ENCODE peak calls at places on chromosomes 5 and 9, in six cellular contexts. W, U, K, Q, C and Z are unnamed samples.
A peak's percentile ranks its signal among the peaks of the same experiment; 100 is the strongest.

GRCh38 chr5:53418844-53419243 is 61.6 kb upstream of the FST start:
- DNase-seq in K (no peak), C (no peak), W (no peak), Q (no peak), U (peak; percentile 96), Z (no peak)

GRCh38 chr5:149063017-149063687 is at the start of gene SH3TC2:
- DNase-seq in Q (peak; percentile 54), C (peak; percentile 82), W (no peak), U (peak; percentile 57), K (no peak), Z (no peak)

GRCh38 chr9:70525553-70525952 is 111.1 kb upstream of the KLF9 start:
- DNase-seq in C (no peak), K (no peak), U (peak; percentile 21), W (no peak), Q (no peak), Z (no peak)

GRCh38 chr5:169299651-169300467 is 1.1 kb downstream of the SLIT3 start:
- DNase-seq in Q (no peak), C (peak; percentile 32), K (no peak), W (peak; percentile 82), U (peak; percentile 37), Z (no peak)

GRCh38 chr9:88528356-88528755 is 6.6 kb upstream of the NXNL2 start:
- DNase-seq in U (no peak), Q (no peak), C (no peak), K (no peak), W (no peak), Z (no peak)

GRCh38 chr9:137774775-137775386 is 102.7 kb upstream of the CACNA1B start:
- DNase-seq in C (no peak), U (no peak), K (no peak), Q (no peak), W (no peak), Z (no peak)

GRCh38 chr5:90504743-90505142 is 24.6 kb downstream of the LYSMD3 start:
- DNase-seq in U (peak; percentile 25), C (no peak), Q (no peak), W (no peak), K (no peak), Z (no peak)

GRCh38 chr5:118968925-118969375 is 19.4 kb downstream of the DTWD2 start:
- DNase-seq in C (peak; percentile 27), U (peak; percentile 35), Q (no peak), W (no peak), K (no peak), Z (no peak)

GRCh38 chr9:111034573-111035539 is 3.4 kb downstream of the LPAR1 start:
- DNase-seq in C (no peak), U (no peak), K (no peak), Q (no peak), W (no peak), Z (no peak)

GRCh38 chr9:132283863-132284262 is 70.9 kb downstream of the SETX start:
- DNase-seq in K (no peak), C (no peak), W (no peak), Q (no peak), U (peak; percentile 70), Z (no peak)

GRCh38 chr9:125428060-125428481 is 166.4 kb downstream of the GAPVD1 start:
- DNase-seq in U (no peak), Q (no peak), K (no peak), C (peak; percentile 33), W (no peak), Z (no peak)

GRCh38 chr5:98975682-98976407 is 47.0 kb upstream of the CHD1 start:
- DNase-seq in U (no peak), K (no peak), C (no peak), Q (no peak), W (no peak), Z (no peak)
- TF ChIP-seq CTCF in U (no peak), K (no peak), C (no peak), Q (no peak), W (no peak), Z (no peak)

GRCh38 chr5:23740029-23740428 is 232.6 kb downstream of the PRDM9 start:
- DNase-seq in W (no peak), U (no peak), C (no peak), Q (no peak), K (no peak), Z (no peak)

GRCh38 chr5:23742701-23743100 is 235.3 kb downstream of the PRDM9 start:
- DNase-seq in C (no peak), Q (no peak), U (no peak), K (no peak), W (no peak), Z (no peak)
- TF ChIP-seq CTCF in C (no peak), Q (no peak), U (no peak), K (no peak), W (no peak), Z (peak; percentile 20)

GRCh38 chr9:108860354-108860753 is 1.7 kb upstream of the ACTL7A start:
- DNase-seq in K (no peak), U (no peak), W (no peak), Q (no peak), C (no peak), Z (no peak)

GRCh38 chr9:108861997-108862396 is at the start of gene ACTL7A:
- DNase-seq in U (no peak), K (no peak), C (no peak), Q (no peak), W (no peak), Z (no peak)

GRCh38 chr9:108860764-108861163 is 1.3 kb upstream of the ACTL7A start:
- DNase-seq in C (no peak), Q (no peak), K (no peak), U (no peak), W (no peak), Z (no peak)

GRCh38 chr9:108861464-108861863 is 602 bp upstream of the ACTL7A start:
- DNase-seq in W (no peak), K (no peak), U (no peak), C (no peak), Q (no peak), Z (no peak)

GRCh38 chr9:108859459-108860114 is 2.5 kb upstream of the ACTL7A start:
- DNase-seq in W (no peak), Q (no peak), K (no peak), C (no peak), U (peak; percentile 5), Z (no peak)
- TF ChIP-seq CTCF in W (no peak), Q (no peak), K (no peak), C (no peak), U (no peak), Z (no peak)

DNA sequence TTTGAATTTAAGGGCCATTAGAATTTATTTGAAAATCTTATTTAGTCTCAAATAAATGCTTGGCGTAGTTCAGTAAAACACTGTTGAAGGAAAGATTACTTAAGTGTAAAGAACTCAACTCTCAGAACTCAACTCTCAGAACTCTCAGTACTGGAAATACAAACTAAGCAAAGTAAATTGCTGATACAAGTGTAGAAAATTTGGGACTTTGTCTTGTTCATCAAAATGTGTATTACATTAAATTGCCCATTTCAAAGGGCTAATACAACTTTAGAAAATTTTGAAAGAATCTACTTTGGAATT is 99.4 kb downstream of the CSNK1G3 start:
- DNase-seq in K (no peak), C (no peak), W (no peak), U (no peak), Q (no peak), Z (no peak)
- TF ChIP-seq CTCF in K (no peak), C (no peak), W (no peak), U (no peak), Q (peak; percentile 1), Z (no peak)

GRCh38 chr5:178460598-178461425 is 129.4 kb downstream of the COL23A1 start:
- DNase-seq in K (peak; percentile 82), U (no peak), Q (peak; percentile 70), W (peak; percentile 82), C (peak; percentile 86), Z (no peak)
- TF ChIP-seq CTCF in K (peak; percentile 70), U (peak; percentile 50), Q (peak; percentile 81), W (peak; percentile 79), C (peak; percentile 93), Z (peak; percentile 85)

GRCh38 chr5:5886812-5887486 is 464.5 kb downstream of the ICE1 start:
- DNase-seq in C (peak; percentile 25), U (no peak), Q (peak; percentile 48), K (no peak), W (no peak), Z (no peak)
- TF ChIP-seq CTCF in C (peak; percentile 58), U (no peak), Q (peak; percentile 67), K (no peak), W (no peak), Z (peak; percentile 46)

GRCh38 chr5:124742983-124743533 is 3.4 kb downstream of the ZNF608 start:
- DNase-seq in C (no peak), K (peak; percentile 57), U (peak; percentile 96), Q (no peak), W (no peak), Z (peak; percentile 86)
- TF ChIP-seq CTCF in C (no peak), K (no peak), U (no peak), Q (no peak), W (no peak), Z (no peak)

GRCh38 chr5:142627371-142628217 is 58.3 kb downstream of the FGF1 start:
- DNase-seq in K (no peak), C (no peak), W (no peak), Q (no peak), U (no peak), Z (no peak)
- TF ChIP-seq CTCF in K (no peak), C (no peak), W (no peak), Q (no peak), U (no peak), Z (no peak)

GRCh38 chr9:20408513-20408912 is 213.8 kb downstream of the MLLT3 start:
- DNase-seq in K (no peak), C (no peak), Q (no peak), W (no peak), U (no peak), Z (no peak)

GRCh38 chr9:20409321-20410092 is 212.8 kb downstream of the MLLT3 start:
- DNase-seq in Q (no peak), W (no peak), C (no peak), U (no peak), K (no peak), Z (no peak)

GRCh38 chr9:20406344-20406743 is 216.0 kb downstream of the MLLT3 start:
- DNase-seq in C (no peak), Q (no peak), K (no peak), W (no peak), U (no peak), Z (no peak)

GRCh38 chr9:20405086-20405485 is 217.2 kb downstream of the MLLT3 start:
- DNase-seq in K (no peak), U (peak; percentile 14), W (no peak), C (no peak), Q (no peak), Z (no peak)

DNA sequence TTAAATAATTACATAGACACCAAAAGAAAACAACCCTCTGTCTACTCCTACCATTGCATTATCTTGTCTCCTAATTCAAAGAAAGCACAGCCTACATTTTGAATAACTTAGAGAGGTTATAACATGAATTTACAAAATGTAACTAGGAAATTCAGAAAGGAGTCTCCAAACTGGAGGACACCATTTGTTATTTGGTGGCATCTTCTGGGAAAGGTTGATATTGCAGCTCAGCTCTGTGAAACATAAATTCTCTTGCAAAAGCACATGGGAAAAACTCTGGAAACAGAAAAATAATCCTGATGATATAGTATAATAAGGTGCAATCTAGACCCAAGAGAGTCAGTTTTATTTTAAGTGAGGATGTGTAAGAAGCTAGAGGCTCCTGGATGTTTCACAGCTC is 215.3 kb downstream of the MLLT3 start:
- DNase-seq in C (no peak), U (no peak), K (no peak), Q (no peak), W (no peak), Z (no peak)
- TF ChIP-seq CTCF in C (no peak), U (no peak), K (no peak), Q (no peak), W (no peak), Z (peak; percentile 21)